ENCODE peak calls at places on chromosomes 2 and 18, in nine cellular contexts. L is stimulated activated CD4-positive, alpha-beta T cell treated with anti-CD3 and anti-CD28 coated beads, TNF-alpha, amount 100 ng/mL, for 1 hour; R is AG08396; C is caudate nucleus; W is astrocyte of the spinal cord; P is H9; E is mesothelial cell of epicardium; H is kidney; B is dermis microvascular lymphatic vessel endothelial cell. D is an unnamed sample.
A peak's percentile ranks its signal among the peaks of the same experiment; 100 is the strongest.

GRCh38 chr2:167579826-167580225 is 667.6 kb downstream of the STK39 start:
- DNase-seq in E (no peak), L (no peak), C (no peak), R (no peak), H (no peak), P (no peak), W (no peak), B (no peak), D (no peak)

GRCh38 chr2:231785413-231785812 is 832 bp upstream of the COPS7B start:
- DNase-seq in L (no peak), W (no peak), B (no peak), C (no peak), P (no peak), H (no peak), R (no peak), E (no peak), D (no peak)

GRCh38 chr2:230893338-230893737 is 28.6 kb downstream of the ITM2C start:
- DNase-seq in B (no peak), P (peak; percentile 47), H (peak; percentile 77), R (no peak), L (no peak), W (no peak), C (no peak), E (no peak), D (no peak)

GRCh38 chr2:82811946-82812345 is 1647.1 kb downstream of the SUCLG1 start:
- DNase-seq in C (no peak), P (no peak), W (no peak), B (peak; percentile 51), E (no peak), H (no peak), R (no peak), L (no peak), D (no peak)

GRCh38 chr2:44772670-44773378 is 168.7 kb upstream of the SIX3 start:
- DNase-seq in B (no peak), H (no peak), L (no peak), W (no peak), C (no peak), R (no peak), P (no peak), E (no peak), D (no peak)

GRCh38 chr2:110869472-110870446 is 137.4 kb downstream of the ACOXL start:
- DNase-seq in W (peak; percentile 37), L (no peak), E (no peak), H (peak; percentile 84), P (peak; percentile 58), B (no peak), C (no peak), R (no peak), D (no peak)

GRCh38 chr18:9933865-9934264 is 20.0 kb downstream of the VAPA start:
- DNase-seq in W (no peak), R (no peak), H (no peak), B (no peak), L (no peak), E (no peak), P (no peak), C (no peak), D (no peak)

GRCh38 chr2:157246212-157247067 is 11.1 kb upstream of the GALNT5 start:
- DNase-seq in H (no peak), B (no peak), W (peak; percentile 92), R (peak; percentile 54), E (no peak), L (peak; percentile 8), P (peak; percentile 75), C (no peak), D (no peak)

GRCh38 chr2:237299897-237300296 is 114.1 kb downstream of the COL6A3 start:
- DNase-seq in H (no peak), C (no peak), R (peak; percentile 53), L (no peak), W (peak; percentile 99), P (no peak), B (no peak), E (no peak), D (no peak)

GRCh38 chr2:240369725-240370585 is 65.5 kb upstream of the GPC1 start:
- DNase-seq in W (peak; percentile 89), H (peak; percentile 88), B (no peak), P (no peak), C (peak; percentile 53), E (peak; percentile 68), R (peak; percentile 98), L (no peak), D (peak; percentile 48)

GRCh38 chr2:239939736-239940483 is 85.2 kb downstream of the NDUFA10 start:
- DNase-seq in B (no peak), E (no peak), W (no peak), L (no peak), C (no peak), R (no peak), P (peak; percentile 14), H (peak; percentile 47), D (no peak)

GRCh38 chr18:57959278-57959677 is 84.7 kb upstream of the NEDD4L start:
- DNase-seq in B (peak; percentile 69), L (no peak), W (peak; percentile 42), P (peak; percentile 46), H (no peak), R (peak; percentile 40), E (no peak), C (no peak), D (no peak)

GRCh38 chr2:223563462-223563861 is 38.7 kb downstream of the SCG2 start:
- DNase-seq in B (peak; percentile 84), E (no peak), R (peak; percentile 42), P (no peak), L (no peak), H (no peak), W (peak; percentile 79), C (no peak), D (no peak)

GRCh38 chr2:65053199-65053598 is 3.0 kb upstream of the CEP68 start:
- DNase-seq in W (no peak), C (no peak), B (no peak), H (no peak), L (no peak), R (no peak), P (no peak), E (no peak), D (no peak)

GRCh38 chr2:20061476-20061875 is 10.0 kb upstream of the LAPTM4A start:
- DNase-seq in R (no peak), H (no peak), W (peak; percentile 62), C (no peak), B (no peak), E (no peak), L (no peak), P (no peak), D (no peak)

GRCh38 chr18:48475635-48476549 is 62.9 kb upstream of the CTIF start:
- DNase-seq in E (peak; percentile 52), C (peak; percentile 37), W (peak; percentile 84), P (peak; percentile 81), H (no peak), B (peak; percentile 77), R (peak; percentile 72), L (no peak), D (peak; percentile 33)

GRCh38 chr2:67455219-67456142 is 58.3 kb downstream of the ETAA1 start:
- DNase-seq in C (no peak), R (no peak), H (no peak), L (no peak), W (no peak), B (no peak), P (no peak), E (no peak), D (no peak)

GRCh38 chr2:196370386-196370785 is 199.0 kb upstream of the STK17B start:
- DNase-seq in R (no peak), P (no peak), E (no peak), H (no peak), C (no peak), L (no peak), B (no peak), W (peak; percentile 39), D (no peak)

GRCh38 chr2:120275617-120276400 is 23.2 kb downstream of the RALB start:
- DNase-seq in B (no peak), P (no peak), L (no peak), R (no peak), H (no peak), C (no peak), W (no peak), E (no peak), D (no peak)

GRCh38 chr2:203327918-203328734 is at the start of gene ABI2:
- DNase-seq in E (peak; percentile 94), R (peak; percentile 97), H (peak; percentile 94), W (peak; percentile 86), B (peak; percentile 80), L (peak; percentile 56), P (peak; percentile 96), C (peak; percentile 88), D (peak; percentile 73)

GRCh38 chr2:237706257-237706656 is 78.9 kb downstream of the LRRFIP1 start:
- DNase-seq in E (no peak), H (no peak), B (no peak), R (no peak), W (no peak), P (no peak), L (no peak), C (no peak), D (no peak)

GRCh38 chr2:80326214-80326613 is 21.7 kb upstream of the LRRTM1 start:
- DNase-seq in E (no peak), L (no peak), C (no peak), W (peak; percentile 8), R (no peak), B (peak; percentile 18), P (no peak), H (no peak), D (no peak)

GRCh38 chr2:157032019-157032418 is 225.5 kb upstream of the GALNT5 start:
- DNase-seq in C (no peak), R (peak; percentile 57), H (no peak), W (peak; percentile 94), E (no peak), L (no peak), P (no peak), B (peak; percentile 78), D (no peak)

GRCh38 chr2:26302846-26303245 is 43.1 kb upstream of the SELENOI start:
- DNase-seq in W (no peak), H (no peak), E (no peak), R (no peak), C (no peak), P (no peak), B (no peak), L (no peak), D (no peak)

GRCh38 chr2:210667726-210668125 is 111.3 kb downstream of the CPS1 start:
- DNase-seq in R (no peak), W (no peak), H (no peak), C (no peak), B (no peak), L (no peak), P (no peak), E (no peak), D (no peak)

GRCh38 chr2:238444242-238444641 is 17.5 kb downstream of the ASB1 start:
- DNase-seq in R (no peak), E (peak; percentile 33), B (no peak), W (no peak), L (no peak), P (no peak), C (no peak), H (no peak), D (no peak)

GRCh38 chr2:123500346-123500745 is 524.7 kb upstream of the CNTNAP5 start:
- DNase-seq in C (no peak), P (no peak), H (no peak), E (no peak), L (no peak), R (no peak), B (no peak), W (peak; percentile 8), D (no peak)

GRCh38 chr18:3368193-3368592 is 81.8 kb upstream of the TGIF1 start:
- DNase-seq in H (no peak), E (no peak), B (no peak), W (peak; percentile 84), R (peak; percentile 14), P (no peak), C (no peak), L (no peak), D (no peak)

GRCh38 chr2:144012304-144012703 is 507.6 kb downstream of the ZEB2 start:
- DNase-seq in E (no peak), W (no peak), C (no peak), B (no peak), H (no peak), R (no peak), L (no peak), P (no peak), D (no peak)

GRCh38 chr2:52034706-52035105 is 1002.8 kb upstream of the NRXN1 start:
- DNase-seq in L (no peak), P (no peak), B (peak; percentile 1), E (no peak), C (no peak), W (no peak), H (no peak), R (no peak), D (no peak)

GRCh38 chr2:198901894-198902293 is 555.8 kb downstream of the SATB2 start:
- DNase-seq in H (no peak), C (no peak), W (no peak), B (no peak), L (no peak), R (no peak), E (no peak), P (no peak), D (no peak)

D was measured in occipital lobe.